ENCODE peak calls at places on chromosomes 16 and 17, in five cellular contexts. T is upper lobe of right lung, P is substantia nigra, N is IMR-90, A is psoas muscle. E is an unnamed sample.
A peak's percentile ranks its signal among the peaks of the same experiment; 100 is the strongest.

GRCh38 chr16:50489187-50489586 is 59.0 kb upstream of the NKD1 start:
- DNase-seq in A (no peak), T (no peak), P (no peak), N (no peak), E (no peak)

GRCh38 chr17:17874478-17874877 is 37.7 kb upstream of the SREBF1 start:
- DNase-seq in A (no peak), T (no peak), N (peak; percentile 92), P (no peak), E (peak; percentile 57)

GRCh38 chr16:29230671-29231091 is 175.8 kb downstream of the NPIPB11 start:
- DNase-seq in N (peak; percentile 58), P (no peak), T (peak; percentile 63), A (no peak), E (no peak)

GRCh38 chr17:33832295-33832694 is 422.8 kb upstream of the CCL2 start:
- DNase-seq in A (no peak), T (no peak), N (no peak), P (no peak), E (no peak)

GRCh38 chr16:21626659-21627277 is 25.6 kb downstream of the IGSF6 start:
- DNase-seq in A (peak; percentile 26), T (no peak), N (peak; percentile 88), P (no peak), E (peak; percentile 52)

GRCh38 chr16:15829460-15829859 is 27.4 kb downstream of the MYH11 start:
- DNase-seq in T (peak; percentile 65), N (peak; percentile 68), A (peak; percentile 24), P (no peak), E (no peak)

GRCh38 chr17:28716740-28717577 is 709 bp downstream of the RAB34 start:
- DNase-seq in N (peak; percentile 19), A (peak; percentile 46), T (peak; percentile 80), P (no peak), E (no peak)

GRCh38 chr16:54204756-54205155 is 81.8 kb downstream of the IRX3 start:
- DNase-seq in P (no peak), T (no peak), A (no peak), N (no peak), E (no peak)

GRCh38 chr17:66775881-66776400 is 59.0 kb upstream of the CACNG5 start:
- DNase-seq in T (no peak), P (no peak), A (no peak), N (no peak), E (no peak)

GRCh38 chr17:41101586-41102259 is at the start of gene KRTAP4-16:
- DNase-seq in N (no peak), T (no peak), A (no peak), P (no peak), E (no peak)

GRCh38 chr17:51640108-51640622 is 379.8 kb downstream of the UTP18 start:
- DNase-seq in T (no peak), P (no peak), N (no peak), A (no peak), E (peak; percentile 55)

GRCh38 chr16:82738699-82739098 is 111.9 kb downstream of the CDH13 start:
- DNase-seq in A (no peak), T (no peak), N (peak; percentile 23), P (no peak), E (no peak)

GRCh38 chr17:14038206-14038605 is 31.1 kb upstream of the COX10 start:
- DNase-seq in T (no peak), N (peak; percentile 63), P (no peak), A (no peak), E (no peak)

GRCh38 chr17:40021471-40021961 is 6.3 kb downstream of the CSF3 start:
- DNase-seq in N (peak; percentile 61), A (peak; percentile 71), P (no peak), T (no peak), E (peak; percentile 46)

GRCh38 chr16:27253526-27253930 is 15.0 kb downstream of the NSMCE1 start:
- DNase-seq in T (no peak), P (no peak), A (no peak), N (peak; percentile 92), E (peak; percentile 24)

GRCh38 chr16:62256406-62256805 is 220.2 kb upstream of the CDH8 start:
- DNase-seq in N (no peak), A (no peak), T (no peak), P (no peak), E (no peak)

GRCh38 chr17:56756536-56756935 is 77.2 kb downstream of the C17orf67 start:
- DNase-seq in A (no peak), N (peak; percentile 98), P (no peak), T (no peak), E (peak; percentile 45)

GRCh38 chr17:46841561-46842379 is 9.6 kb upstream of the WNT9B start:
- DNase-seq in T (no peak), A (no peak), P (no peak), N (no peak), E (no peak)

GRCh38 chr17:77872199-77872598 is 86.3 kb upstream of the TNRC6C start:
- DNase-seq in P (no peak), A (no peak), N (no peak), T (peak; percentile 10), E (no peak)

GRCh38 chr17:29251969-29252866 is 5.6 kb downstream of the CRYBA1 start:
- DNase-seq in N (peak; percentile 50), P (no peak), A (no peak), T (no peak), E (no peak)

GRCh38 chr17:30000755-30001257 is 59.4 kb downstream of the EFCAB5 start:
- DNase-seq in T (no peak), N (peak; percentile 50), P (no peak), A (no peak), E (no peak)

GRCh38 chr16:1538804-1539520 is 5.5 kb downstream of the TMEM204 start:
- DNase-seq in P (no peak), T (no peak), A (no peak), N (no peak), E (no peak)

GRCh38 chr17:45398800-45399199 is 33.9 kb downstream of the ARHGAP27 start:
- DNase-seq in N (no peak), T (no peak), A (no peak), P (no peak), E (no peak)

GRCh38 chr17:78401246-78401645 is 22.8 kb downstream of the PGS1 start:
- DNase-seq in A (no peak), P (no peak), T (no peak), N (peak; percentile 31), E (no peak)

GRCh38 chr17:8160224-8160577 is 2.5 kb downstream of the VAMP2 start:
- DNase-seq in N (no peak), P (no peak), A (peak; percentile 1), T (no peak), E (no peak)

GRCh38 chr17:28326114-28326513 is 7.1 kb downstream of the TMEM97 start:
- DNase-seq in T (no peak), N (no peak), P (no peak), A (no peak), E (no peak)

GRCh38 chr16:51243836-51244483 is 92.9 kb upstream of the SALL1 start:
- DNase-seq in P (no peak), N (peak; percentile 16), A (no peak), T (no peak), E (no peak)

GRCh38 chr17:34413443-34414076 is 50.5 kb upstream of the CCL1 start:
- DNase-seq in T (no peak), A (no peak), P (no peak), N (no peak), E (no peak)

GRCh38 chr17:61157246-61157887 is 242.3 kb upstream of the TBX2 start:
- DNase-seq in T (no peak), N (peak; percentile 71), P (no peak), A (no peak), E (no peak)

GRCh38 chr16:1414532-1415265 is at the start of gene UNKL:
- DNase-seq in T (peak; percentile 92), N (peak; percentile 43), P (peak; percentile 31), A (peak; percentile 82), E (no peak)

GRCh38 chr17:744937-745336 is 7.1 kb downstream of the GEMIN4 start:
- DNase-seq in N (no peak), P (no peak), T (no peak), A (no peak), E (no peak)

GRCh38 chr17:40915199-40915661 is 22.2 kb downstream of the KRT23 start:
- DNase-seq in T (no peak), N (peak; percentile 98), A (no peak), P (no peak), E (peak; percentile 99)

GRCh38 chr17:82287849-82288601 is 14.5 kb upstream of the CSNK1D start:
- DNase-seq in T (peak; percentile 93), A (peak; percentile 75), N (peak; percentile 74), P (no peak), E (peak; percentile 83)
- H3K27ac ChIP-seq in T (peak overlapping the region; percentile 85), A (peak overlapping the region; percentile 58), N (peak overlapping the region; percentile 86), P (no peak overlapping the region), E (peak overlapping the region; percentile 100)

DNA sequence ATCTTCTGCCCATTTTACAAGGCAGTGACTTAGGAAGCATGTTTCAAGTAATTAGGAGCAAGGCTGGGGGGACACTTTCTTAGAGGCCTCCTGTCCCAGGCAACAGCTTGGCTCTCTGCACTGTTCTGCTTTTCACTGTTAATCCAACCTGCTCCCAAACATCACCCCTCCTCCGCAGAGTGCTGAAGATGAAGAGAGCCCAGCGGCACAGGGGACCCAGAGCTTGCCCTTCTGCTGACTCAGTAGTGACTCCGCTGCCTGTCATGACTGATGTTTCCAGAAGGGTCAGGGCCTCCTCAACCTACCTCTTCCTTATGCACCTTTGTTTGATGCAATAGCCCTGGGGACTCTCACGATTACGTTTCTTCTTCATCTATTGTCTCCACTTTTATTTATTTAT is 38.9 kb upstream of the NDRG4 start:
- DNase-seq in P (no peak), T (no peak), A (no peak), N (no peak), E (peak; percentile 20)
- H3K27ac ChIP-seq in P (no peak overlapping the region), T (no peak overlapping the region), A (no peak overlapping the region), N (no peak overlapping the region), E (peak overlapping the region; percentile 83)

GRCh38 chr16:293043-293775 is 10.2 kb downstream of the PDIA2 start:
- DNase-seq in P (no peak), N (no peak), T (no peak), A (no peak), E (no peak)
- H3K27ac ChIP-seq in P (no peak overlapping the region), N (no peak overlapping the region), T (no peak overlapping the region), A (no peak overlapping the region), E (no peak overlapping the region)

GRCh38 chr17:9670596-9670995 is 25.3 kb downstream of the USP43 start:
- DNase-seq in N (no peak), A (no peak), T (no peak), P (no peak), E (no peak)
- H3K27ac ChIP-seq in N (no peak overlapping the region), A (no peak overlapping the region), T (no peak overlapping the region), P (no peak overlapping the region), E (peak overlapping the region; percentile 84)

GRCh38 chr17:50152736-50153135 is 2.3 kb upstream of the PPP1R9B start:
- DNase-seq in T (no peak), N (no peak), P (no peak), A (no peak), E (no peak)
- H3K27ac ChIP-seq in T (peak overlapping the region; percentile 82), N (no peak overlapping the region), P (peak overlapping the region; percentile 93), A (peak overlapping the region; percentile 83), E (peak overlapping the region; percentile 96)